ENCODE peak calls at places on chromosome 19, in four cellular contexts. Z is skeletal muscle cell, G is neural progenitor cell, S is pancreas. A is an unnamed sample.

GRCh38 chr19:40539070-40539469 is 37.6 kb upstream of the SHKBP1 start:
- DNase-seq in Z (no peak), G (no peak), S (no peak), A (no peak)

GRCh38 chr19:13931582-13932378 is 6.4 kb downstream of the PODNL1 start:
- DNase-seq in Z (no peak), G (no peak), S (no peak), A (no peak)

GRCh38 chr19:53977991-53978731 is 13.3 kb upstream of the CACNG6 start:
- DNase-seq in Z (peak; percentile 72), G (peak; percentile 99), S (peak; percentile 37), A (peak; percentile 78)

GRCh38 chr19:38229585-38230073 is 5.6 kb upstream of the DPF1 start:
- DNase-seq in Z (peak; percentile 70), S (peak; percentile 40), G (peak; percentile 93), A (peak; percentile 68)

GRCh38 chr19:38711726-38712153 is 32.5 kb downstream of the CAPN12 start:
- DNase-seq in S (no peak), Z (peak; percentile 70), G (no peak), A (peak; percentile 60)

GRCh38 chr19:31616031-31616430 is 266.8 kb upstream of the TSHZ3 start:
- DNase-seq in Z (no peak), G (no peak), S (no peak), A (no peak)

GRCh38 chr19:13899912-13900584 is 5.9 kb downstream of the BRME1 start:
- DNase-seq in Z (no peak), G (no peak), S (no peak), A (no peak)

GRCh38 chr19:17479325-17479791 is 9.0 kb downstream of the SLC27A1 start:
- DNase-seq in S (no peak), Z (no peak), G (no peak), A (no peak)

DNA sequence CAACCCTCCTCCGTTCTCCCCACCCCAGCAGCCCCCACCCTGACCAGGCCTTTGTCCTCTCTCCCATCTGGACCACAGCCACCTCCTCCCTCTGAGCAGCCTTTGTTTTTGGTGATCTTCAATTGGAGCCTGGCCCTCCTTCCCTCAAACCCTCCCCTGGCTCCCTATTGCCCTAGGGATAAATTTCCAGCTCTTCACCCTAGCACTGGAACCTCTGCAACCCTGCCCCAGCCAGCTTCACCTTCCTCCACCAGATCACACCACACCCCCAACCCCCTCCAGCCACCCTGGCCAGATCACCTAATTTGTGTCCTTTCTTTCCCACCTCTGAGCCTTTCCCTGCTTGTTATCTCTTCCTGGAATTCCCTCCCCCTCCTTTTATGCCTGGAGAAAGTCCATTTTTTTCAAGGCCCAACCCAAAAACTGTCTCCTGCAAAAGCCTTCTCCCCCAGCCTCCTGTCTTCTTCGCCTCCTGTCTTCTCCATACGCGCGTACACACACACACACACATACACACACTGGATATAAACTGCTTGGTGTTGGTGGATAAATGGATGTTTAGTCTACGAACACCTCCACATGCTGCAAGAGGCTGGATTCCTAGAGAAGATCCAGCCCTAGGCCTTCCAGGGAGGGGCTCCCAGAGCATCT is 5.2 kb upstream of the TLE2 start:
- DNase-seq in S (peak; percentile 39), G (peak; percentile 20), Z (no peak), A (no peak)
- H3K4me3 ChIP-seq in S (no peak overlapping the region), G (peak overlapping the region; percentile 40), Z (peak overlapping the region; percentile 59), A (peak overlapping the region; percentile 62)

GRCh38 chr19:18503337-18503970 is 18.4 kb downstream of the ELL start:
- DNase-seq in Z (no peak), S (no peak), G (no peak), A (no peak)
- H3K4me3 ChIP-seq in Z (no peak overlapping the region), S (no peak overlapping the region), G (no peak overlapping the region), A (no peak overlapping the region)

GRCh38 chr19:7515091-7515470 is 822 bp upstream of the ZNF358 start:
- DNase-seq in S (no peak), G (no peak), Z (no peak), A (peak; percentile 30)

GRCh38 chr19:7516878-7517277 is 975 bp downstream of the ZNF358 start:
- DNase-seq in S (no peak), G (no peak), Z (no peak), A (no peak)

GRCh38 chr19:7513809-7514642 is 1.9 kb upstream of the ZNF358 start:
- DNase-seq in Z (no peak), S (no peak), G (no peak), A (no peak)

GRCh38 chr19:7516281-7516862 is 469 bp downstream of the ZNF358 start:
- DNase-seq in S (peak; percentile 42), Z (no peak), G (peak; percentile 12), A (no peak)

GRCh38 chr19:7515471-7516226 is at the start of gene ZNF358:
- DNase-seq in Z (no peak), S (peak; percentile 75), G (peak; percentile 96), A (peak; percentile 70)
- H3K4me3 ChIP-seq in Z (peak within 1 kb of the TSS; percentile 88), S (peak within 1 kb of the TSS; percentile 48), G (peak within 1 kb of the TSS; percentile 57), A (peak within 1 kb of the TSS; percentile 64)

DNA sequence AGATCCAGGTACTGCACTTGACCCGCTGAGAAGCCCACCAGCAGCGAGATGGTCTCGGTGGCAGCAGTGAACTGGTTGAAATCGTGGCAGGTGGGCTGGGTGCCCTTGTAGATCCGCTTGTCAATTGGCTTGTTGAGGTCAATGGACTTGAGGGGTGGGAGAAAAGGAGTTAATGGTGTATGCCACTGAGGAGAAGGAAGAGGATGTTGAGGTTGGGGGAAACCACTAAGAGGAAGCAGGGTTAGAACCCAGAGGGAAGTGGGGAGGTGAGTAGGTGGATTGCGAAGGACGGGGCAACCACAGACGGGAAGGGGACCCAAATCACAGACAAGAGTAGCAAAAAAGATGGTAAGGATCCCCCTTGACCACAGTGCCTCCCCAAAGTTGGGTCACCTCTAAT is 1.7 kb downstream of the DMWD start:
- DNase-seq in G (no peak), Z (no peak), S (no peak), A (peak; percentile 27)
- H3K4me3 ChIP-seq in G (no peak overlapping the region), Z (peak overlapping the region; percentile 94), S (no peak overlapping the region), A (no peak overlapping the region)

DNA sequence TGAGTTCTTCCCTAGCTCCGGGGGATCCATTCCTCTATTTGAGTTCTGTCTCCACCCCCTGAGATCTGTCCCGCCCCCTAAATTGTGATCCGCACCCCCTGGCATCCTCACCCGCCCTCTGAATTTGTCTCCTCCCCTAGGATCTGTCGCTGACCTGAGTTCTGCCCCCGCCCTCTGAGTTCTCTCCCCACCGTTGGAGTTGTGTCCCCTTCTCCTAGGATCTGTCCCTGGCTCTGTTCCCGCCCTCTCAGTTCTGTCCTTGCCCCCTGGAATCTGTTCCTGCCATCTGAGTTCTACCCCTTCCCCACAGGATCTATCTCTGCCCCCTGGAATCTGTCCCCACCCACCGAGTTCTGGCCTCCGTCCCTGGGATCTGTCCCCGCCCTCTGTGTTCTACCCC is 1.0 kb upstream of the SLC17A7 start:
- DNase-seq in Z (no peak), G (peak; percentile 67), S (peak; percentile 60), A (peak; percentile 52)
- H3K4me3 ChIP-seq in Z (peak overlapping the region; percentile 65), G (peak overlapping the region; percentile 43), S (no peak overlapping the region), A (peak overlapping the region; percentile 71)

GRCh38 chr19:3027981-3028304 is 1.1 kb downstream of the TLE2 start:
- DNase-seq in Z (no peak), S (no peak), G (no peak), A (no peak)
- H3K4me3 ChIP-seq in Z (no peak overlapping the region), S (no peak overlapping the region), G (no peak overlapping the region), A (peak overlapping the region; percentile 70)

GRCh38 chr19:12799723-12800343 is 1.8 kb downstream of the PRDX2 start:
- DNase-seq in S (peak; percentile 42), Z (no peak), G (no peak), A (no peak)
- H3K4me3 ChIP-seq in S (no peak overlapping the region), Z (no peak overlapping the region), G (no peak overlapping the region), A (no peak overlapping the region)

A was measured in heart right ventricle.